ENCODE peak calls at places on chromosomes 6 and 20, in six cellular contexts. B is tibial artery, J is DMS153, M is T-helper 17 cell, E is NCI-H1105, C is GM20000. G is an unnamed sample.

GRCh38 chr20:58312836-58313235 is 3.3 kb downstream of the RAB22A start:
- DNase-seq in C (no peak), J (no peak), E (no peak), M (no peak), B (no peak), G (no peak)

GRCh38 chr20:35773154-35773751 is 1.4 kb downstream of the PHF20 start:
- DNase-seq in J (no peak), M (peak), B (peak), C (peak), E (no peak), G (no peak)

GRCh38 chr6:168301648-168302398 is 17.8 kb downstream of the DACT2 start:
- DNase-seq in J (peak), C (no peak), B (no peak), E (no peak), M (no peak), G (no peak)

GRCh38 chr20:43532416-43533055 is 25.0 kb downstream of the L3MBTL1 start:
- DNase-seq in J (no peak), E (no peak), M (no peak), B (no peak), C (no peak), G (no peak)

GRCh38 chr6:159104931-159105330 is 60.1 kb upstream of the TAGAP start:
- DNase-seq in M (no peak), C (no peak), E (no peak), J (no peak), B (no peak), G (no peak)

GRCh38 chr20:52235129-52235528 is 43.5 kb upstream of the ZFP64 start:
- DNase-seq in C (no peak), J (no peak), E (no peak), B (no peak), M (no peak), G (no peak)

GRCh38 chr6:30842754-30843610 is 41.3 kb upstream of the DDR1 start:
- DNase-seq in M (no peak), J (no peak), B (no peak), C (no peak), E (no peak), G (no peak)

GRCh38 chr6:41939848-41940758 is 1.5 kb downstream of the CCND3 start:
- DNase-seq in B (no peak), M (no peak), C (no peak), J (no peak), E (no peak), G (peak)

GRCh38 chr6:57123111-57123510 is 33.1 kb downstream of the ZNF451 start:
- DNase-seq in C (no peak), M (no peak), B (no peak), J (no peak), E (no peak), G (no peak)

G was measured in sciatic nerve.